ENCODE peak calls at places on chromosomes 4 and X, in six cellular contexts. One of them, this sample, is unnamed.

GRCh38 chr4:47490550-47490949 is 5.5 kb downstream of the ATP10D start:
- DNase-seq in psoas muscle: no peak
- DNase-seq in lung: no peak
- DNase-seq in heart left ventricle: peak; percentile 39
- DNase-seq in breast epithelium: no peak
- DNase-seq in ovary: no peak
- DNase-seq in this sample: no peak

GRCh38 chr4:82104578-82104977 is 269.2 kb downstream of the HNRNPD start:
- DNase-seq in psoas muscle: no peak
- DNase-seq in lung: no peak
- DNase-seq in heart left ventricle: no peak
- DNase-seq in breast epithelium: no peak
- DNase-seq in ovary: no peak
- DNase-seq in this sample: no peak

GRCh38 chrX:115018040-115018647 is 728 bp upstream of the IL13RA2 start:
- DNase-seq in psoas muscle: no peak
- DNase-seq in lung: no peak
- DNase-seq in heart left ventricle: no peak
- DNase-seq in breast epithelium: no peak
- DNase-seq in ovary: no peak
- DNase-seq in this sample: no peak

GRCh38 chr4:1080961-1081688 is 32.2 kb downstream of the RNF212 start:
- DNase-seq in psoas muscle: no peak
- DNase-seq in lung: no peak
- DNase-seq in heart left ventricle: no peak
- DNase-seq in breast epithelium: no peak
- DNase-seq in ovary: no peak
- DNase-seq in this sample: no peak

GRCh38 chr4:76562161-76562560 is 127.1 kb downstream of the SHROOM3 start:
- DNase-seq in psoas muscle: no peak
- DNase-seq in lung: no peak
- DNase-seq in heart left ventricle: no peak
- DNase-seq in breast epithelium: no peak
- DNase-seq in ovary: no peak
- DNase-seq in this sample: no peak

GRCh38 chr4:174365018-174365587 is 81.4 kb downstream of the CEP44 start:
- DNase-seq in psoas muscle: no peak
- DNase-seq in lung: no peak
- DNase-seq in heart left ventricle: no peak
- DNase-seq in breast epithelium: no peak
- DNase-seq in ovary: no peak
- DNase-seq in this sample: no peak

GRCh38 chr4:127505203-127505602 is 127.6 kb upstream of the INTU start:
- DNase-seq in psoas muscle: no peak
- DNase-seq in lung: no peak
- DNase-seq in heart left ventricle: peak; percentile 28
- DNase-seq in breast epithelium: no peak
- DNase-seq in ovary: no peak
- DNase-seq in this sample: no peak

GRCh38 chrX:137033774-137034507 is at the start of gene GPR101:
- DNase-seq in psoas muscle: no peak
- DNase-seq in lung: no peak
- DNase-seq in heart left ventricle: no peak
- DNase-seq in breast epithelium: no peak
- DNase-seq in ovary: no peak
- DNase-seq in this sample: no peak

GRCh38 chr4:79325436-79325835 is 425 bp downstream of the NAA11 start:
- DNase-seq in psoas muscle: no peak
- DNase-seq in lung: no peak
- DNase-seq in heart left ventricle: no peak
- DNase-seq in breast epithelium: no peak
- DNase-seq in ovary: no peak
- DNase-seq in this sample: no peak

GRCh38 chr4:6454112-6454910 is 18.1 kb downstream of the PPP2R2C start:
- DNase-seq in psoas muscle: no peak
- DNase-seq in lung: no peak
- DNase-seq in heart left ventricle: no peak
- DNase-seq in breast epithelium: no peak
- DNase-seq in ovary: no peak
- DNase-seq in this sample: no peak

GRCh38 chr4:105741548-105741947 is 33.0 kb downstream of the GSTCD start:
- DNase-seq in psoas muscle: no peak
- DNase-seq in lung: no peak
- DNase-seq in heart left ventricle: no peak
- DNase-seq in breast epithelium: no peak
- DNase-seq in ovary: no peak
- DNase-seq in this sample: no peak

GRCh38 chrX:118495061-118495921 is at the start of gene DOCK11:
- DNase-seq in psoas muscle: peak; percentile 80
- DNase-seq in lung: peak; percentile 83
- DNase-seq in heart left ventricle: peak; percentile 83
- DNase-seq in breast epithelium: peak; percentile 34
- DNase-seq in ovary: peak; percentile 52
- DNase-seq in this sample: peak; percentile 90

GRCh38 chr4:109910261-109910660 is 2.4 kb upstream of the EGF start:
- DNase-seq in psoas muscle: no peak
- DNase-seq in lung: no peak
- DNase-seq in heart left ventricle: no peak
- DNase-seq in breast epithelium: no peak
- DNase-seq in ovary: no peak
- DNase-seq in this sample: no peak

GRCh38 chr4:47718691-47719090 is 119.2 kb downstream of the CORIN start:
- DNase-seq in psoas muscle: no peak
- DNase-seq in lung: no peak
- DNase-seq in heart left ventricle: no peak
- DNase-seq in breast epithelium: no peak
- DNase-seq in ovary: no peak
- DNase-seq in this sample: no peak

GRCh38 chr4:54064317-54065275 is at the start of gene CHIC2:
- DNase-seq in psoas muscle: peak; percentile 97
- DNase-seq in lung: peak; percentile 95
- DNase-seq in heart left ventricle: peak; percentile 97
- DNase-seq in breast epithelium: peak; percentile 95
- DNase-seq in ovary: peak; percentile 95
- DNase-seq in this sample: peak; percentile 97

GRCh38 chr4:106803107-106803506 is 233.0 kb downstream of the DKK2 start:
- DNase-seq in psoas muscle: no peak
- DNase-seq in lung: no peak
- DNase-seq in heart left ventricle: no peak
- DNase-seq in breast epithelium: no peak
- DNase-seq in ovary: no peak
- DNase-seq in this sample: no peak

GRCh38 chrX:101415180-101416130 is 7.4 kb downstream of the HNRNPH2 start:
- DNase-seq in psoas muscle: no peak
- DNase-seq in lung: peak; percentile 42
- DNase-seq in heart left ventricle: no peak
- DNase-seq in breast epithelium: no peak
- DNase-seq in ovary: peak; percentile 27
- DNase-seq in this sample: no peak

GRCh38 chrX:11611965-11612364 is 53.8 kb downstream of the ARHGAP6 start:
- DNase-seq in psoas muscle: no peak
- DNase-seq in lung: no peak
- DNase-seq in heart left ventricle: no peak
- DNase-seq in breast epithelium: no peak
- DNase-seq in ovary: no peak
- DNase-seq in this sample: no peak

GRCh38 chr4:160127211-160127610 is 1024.3 kb downstream of the RAPGEF2 start:
- DNase-seq in psoas muscle: no peak
- DNase-seq in lung: no peak
- DNase-seq in heart left ventricle: no peak
- DNase-seq in breast epithelium: no peak
- DNase-seq in ovary: no peak
- DNase-seq in this sample: no peak

GRCh38 chrX:65932173-65933084 is 107.5 kb downstream of the VSIG4 start:
- DNase-seq in psoas muscle: no peak
- DNase-seq in lung: no peak
- DNase-seq in heart left ventricle: peak; percentile 22
- DNase-seq in breast epithelium: no peak
- DNase-seq in ovary: no peak
- DNase-seq in this sample: no peak

DNA sequence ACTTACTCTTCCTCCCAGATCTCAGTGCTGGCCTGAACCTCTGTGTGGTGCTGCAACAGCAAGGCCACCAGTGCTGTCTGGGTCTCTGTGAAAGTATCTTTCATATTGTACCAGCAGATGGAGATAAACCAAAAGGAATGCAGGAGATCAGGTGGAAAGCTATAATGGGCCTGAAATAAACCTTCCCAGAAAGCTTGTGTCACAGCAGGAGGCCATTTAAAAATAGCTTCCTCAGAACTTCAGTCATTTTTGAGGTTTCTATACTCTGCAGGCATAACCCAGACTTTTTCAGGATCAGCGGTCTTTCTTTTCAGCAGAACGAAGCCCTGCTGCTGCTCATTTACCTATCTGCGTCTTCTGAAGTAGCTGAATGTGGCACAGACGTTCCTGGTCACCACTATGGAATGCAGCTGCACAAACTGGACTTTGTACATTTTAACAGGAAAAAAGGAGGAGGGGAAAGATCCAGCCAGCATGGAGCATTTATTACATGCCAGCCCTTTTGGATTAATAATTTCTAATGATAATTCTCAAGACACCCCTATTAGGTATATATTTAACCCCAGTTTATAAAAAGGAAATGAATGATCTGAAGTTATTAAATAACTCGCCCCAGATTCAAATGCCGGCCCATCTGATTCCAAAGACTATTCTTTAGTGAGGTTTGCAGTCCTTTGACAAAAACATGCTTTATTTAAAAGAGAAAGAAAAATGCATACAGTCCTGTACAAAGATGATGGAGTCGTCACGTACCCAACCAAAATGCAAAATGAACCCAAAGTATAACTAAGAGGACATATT is 119.7 kb downstream of the NFKB1 start:
- DNase-seq in psoas muscle: no peak
- DNase-seq in lung: no peak
- DNase-seq in heart left ventricle: no peak
- DNase-seq in breast epithelium: peak; percentile 34
- DNase-seq in ovary: no peak
- DNase-seq in this sample: no peak
- H3K4me3 ChIP-seq in psoas muscle: peak overlapping the region; percentile 16
- H3K4me3 ChIP-seq in lung: no peak overlapping the region
- H3K4me3 ChIP-seq in heart left ventricle: peak overlapping the region; percentile 20
- H3K4me3 ChIP-seq in breast epithelium: no peak overlapping the region
- H3K4me3 ChIP-seq in ovary: no peak overlapping the region
- H3K4me3 ChIP-seq in this sample: no peak overlapping the region

GRCh38 chr4:69583543-69583942 is 55.9 kb downstream of the UGT2A2 start:
- DNase-seq in psoas muscle: no peak
- DNase-seq in lung: no peak
- DNase-seq in heart left ventricle: no peak
- DNase-seq in breast epithelium: no peak
- DNase-seq in ovary: no peak
- DNase-seq in this sample: no peak
- H3K27ac ChIP-seq in psoas muscle: no peak overlapping the region
- H3K27ac ChIP-seq in lung: no peak overlapping the region
- H3K27ac ChIP-seq in heart left ventricle: no peak overlapping the region
- H3K27ac ChIP-seq in breast epithelium: no peak overlapping the region
- H3K27ac ChIP-seq in ovary: no peak overlapping the region
- H3K27ac ChIP-seq in this sample: no peak overlapping the region

DNA sequence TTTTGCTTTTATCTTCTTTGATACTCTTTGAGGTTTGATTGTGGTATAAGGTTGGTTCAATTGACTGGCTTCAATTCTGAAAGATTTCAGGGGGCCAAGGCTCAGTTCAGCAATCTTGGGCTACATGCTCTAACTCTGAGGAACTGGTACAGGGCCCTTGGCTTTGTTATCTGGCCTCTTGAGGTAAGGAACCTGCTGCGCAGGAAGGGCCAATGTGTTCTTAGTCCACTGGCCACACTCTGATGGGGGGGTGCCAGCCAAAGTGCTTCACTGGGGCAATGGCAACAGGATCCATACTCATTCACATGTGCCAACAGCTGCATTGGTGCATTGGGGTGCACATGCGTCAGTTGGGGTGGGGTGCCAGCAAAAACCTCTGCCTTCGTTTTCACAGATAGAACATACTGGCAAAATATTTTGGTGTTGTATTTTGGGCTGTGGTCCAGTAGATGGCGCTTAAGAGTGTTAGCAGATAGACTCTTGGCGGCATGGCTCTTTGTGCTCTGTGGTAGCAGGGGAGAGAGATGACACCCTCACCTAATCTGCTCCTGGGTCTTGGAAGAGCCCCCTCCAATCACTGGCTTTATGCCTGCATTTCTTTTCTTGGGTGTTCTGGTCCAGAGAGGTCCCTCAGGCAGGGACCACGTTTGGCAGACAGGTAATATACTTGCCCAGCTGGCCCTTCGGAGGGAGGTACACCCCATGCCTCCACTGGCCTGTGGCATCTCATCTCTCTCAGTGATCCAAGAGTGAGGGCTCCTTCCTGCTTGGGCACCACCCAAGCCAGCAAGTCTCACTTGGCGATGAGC is 42.9 kb downstream of the NDST3 start:
- DNase-seq in psoas muscle: no peak
- DNase-seq in lung: no peak
- DNase-seq in heart left ventricle: peak; percentile 4
- DNase-seq in breast epithelium: no peak
- DNase-seq in ovary: no peak
- DNase-seq in this sample: no peak
- TF ChIP-seq CTCF in psoas muscle: no peak
- TF ChIP-seq CTCF in lung: no peak
- TF ChIP-seq CTCF in heart left ventricle: no peak
- TF ChIP-seq CTCF in breast epithelium: no peak
- TF ChIP-seq CTCF in ovary: no peak
- TF ChIP-seq CTCF in this sample: no peak

GRCh38 chr4:112173593-112174559 is 28.6 kb downstream of the FAM241A start:
- DNase-seq in psoas muscle: peak; percentile 23
- DNase-seq in lung: no peak
- DNase-seq in heart left ventricle: peak; percentile 23
- DNase-seq in breast epithelium: no peak
- DNase-seq in ovary: no peak
- DNase-seq in this sample: no peak

GRCh38 chr4:112172180-112172579 is 26.9 kb downstream of the FAM241A start:
- DNase-seq in psoas muscle: no peak
- DNase-seq in lung: no peak
- DNase-seq in heart left ventricle: no peak
- DNase-seq in breast epithelium: no peak
- DNase-seq in ovary: no peak
- DNase-seq in this sample: no peak

GRCh38 chr4:112168719-112169500 is 23.7 kb downstream of the FAM241A start:
- DNase-seq in psoas muscle: no peak
- DNase-seq in lung: no peak
- DNase-seq in heart left ventricle: no peak
- DNase-seq in breast epithelium: no peak
- DNase-seq in ovary: no peak
- DNase-seq in this sample: no peak

GRCh38 chr4:112167790-112168189 is 22.5 kb downstream of the FAM241A start:
- DNase-seq in psoas muscle: no peak
- DNase-seq in lung: no peak
- DNase-seq in heart left ventricle: no peak
- DNase-seq in breast epithelium: no peak
- DNase-seq in ovary: no peak
- DNase-seq in this sample: no peak

DNA sequence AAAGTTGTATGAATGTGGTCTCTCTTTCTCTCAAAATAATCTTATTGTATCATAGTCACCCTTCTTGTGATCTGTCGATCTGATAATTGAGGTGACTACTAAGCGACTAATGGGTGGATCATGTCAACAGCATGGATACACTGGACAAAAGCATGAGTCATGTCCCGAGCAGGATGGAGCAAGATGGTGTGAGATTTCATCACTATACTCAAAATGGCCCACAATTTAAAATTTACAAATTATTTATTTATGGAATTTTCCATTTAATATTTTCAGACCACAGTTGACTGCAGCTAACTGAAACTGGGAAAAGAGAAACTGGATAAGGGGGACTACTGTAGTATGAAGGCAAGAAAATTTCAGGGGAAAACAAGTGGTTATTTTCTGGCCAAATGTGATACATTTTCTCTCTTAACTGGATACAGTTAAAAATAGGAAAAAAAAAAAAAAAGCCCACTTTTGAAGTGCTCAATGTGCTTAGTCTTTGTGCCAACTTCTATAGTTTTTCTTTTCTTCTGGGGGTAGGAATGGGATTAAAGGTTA is 25.3 kb downstream of the FAM241A start:
- DNase-seq in psoas muscle: no peak
- DNase-seq in lung: no peak
- DNase-seq in heart left ventricle: no peak
- DNase-seq in breast epithelium: no peak
- DNase-seq in ovary: no peak
- DNase-seq in this sample: no peak
- H3K4me3 ChIP-seq in psoas muscle: no peak overlapping the region
- H3K4me3 ChIP-seq in lung: no peak overlapping the region
- H3K4me3 ChIP-seq in heart left ventricle: no peak overlapping the region
- H3K4me3 ChIP-seq in breast epithelium: no peak overlapping the region
- H3K4me3 ChIP-seq in ovary: no peak overlapping the region
- H3K4me3 ChIP-seq in this sample: no peak overlapping the region